ENCODE peak calls at places on chromosomes 1 and 21, in nine cellular contexts. C is T1000; I is NCI-H146; G is colonic mucosa; P is AML-193; T is cerebellar nuclear complex; E is progenitor cell of endocrine pancreas; O is naive thymus-derived CD4-positive, alpha-beta T cell; Q is NAMALWA. M is an unnamed sample.

GRCh38 chr21:43025636-43026180 is 49.9 kb downstream of the CBS start:
- DNase-seq in P (no peak), I (no peak), O (no peak), C (no peak), G (no peak), Q (no peak), T (no peak), E (no peak), M (no peak)

GRCh38 chr21:45508607-45509565 is 33.4 kb downstream of the SLC19A1 start:
- DNase-seq in G (no peak), T (no peak), P (no peak), O (no peak), I (no peak), Q (no peak), C (no peak), E (no peak), M (no peak)

GRCh38 chr1:14570514-14570913 is 28.0 kb upstream of the KAZN start:
- DNase-seq in P (no peak), Q (no peak), O (no peak), G (no peak), C (no peak), E (no peak), I (no peak), T (no peak), M (no peak)

GRCh38 chr1:220887868-220888664 is 8.8 kb downstream of the HLX start:
- DNase-seq in G (no peak), C (no peak), I (no peak), E (no peak), T (no peak), Q (no peak), O (no peak), P (no peak), M (no peak)

GRCh38 chr1:241229216-241229615 is 127.8 kb downstream of the RGS7 start:
- DNase-seq in G (peak), T (no peak), Q (no peak), I (no peak), C (no peak), O (no peak), E (no peak), P (no peak), M (no peak)

GRCh38 chr21:29322570-29322957 is 23.8 kb downstream of the BACH1 start:
- DNase-seq in I (no peak), E (no peak), C (no peak), Q (no peak), P (no peak), O (no peak), T (no peak), G (no peak), M (no peak)

GRCh38 chr1:94522304-94522703 is 19.3 kb downstream of the F3 start:
- DNase-seq in P (peak), Q (peak), I (peak), O (no peak), C (no peak), E (no peak), T (no peak), G (peak), M (no peak)

GRCh38 chr1:115840615-115841460 is at the start of gene NHLH2:
- DNase-seq in P (no peak), I (no peak), G (no peak), T (no peak), O (no peak), E (no peak), C (no peak), Q (no peak), M (no peak)

GRCh38 chr1:13754003-13754402 is 54.0 kb downstream of the PRDM2 start:
- DNase-seq in P (no peak), E (no peak), G (no peak), C (no peak), T (no peak), O (no peak), I (no peak), Q (peak), M (peak)

GRCh38 chr1:7580923-7581753 is 190.0 kb upstream of the VAMP3 start:
- DNase-seq in E (no peak), G (no peak), O (no peak), T (no peak), C (no peak), Q (no peak), I (no peak), P (no peak), M (no peak)

GRCh38 chr1:31811605-31812004 is 4.2 kb downstream of the SPOCD1 start:
- DNase-seq in I (peak), P (no peak), C (peak), E (no peak), Q (no peak), G (no peak), O (no peak), T (no peak), M (no peak)

GRCh38 chr1:17886838-17887441 is 131.8 kb downstream of the ACTL8 start:
- DNase-seq in Q (no peak), P (no peak), T (no peak), G (no peak), E (no peak), I (no peak), C (no peak), O (no peak), M (no peak)

GRCh38 chr1:87644033-87644432 is 315.4 kb downstream of the LMO4 start:
- DNase-seq in E (no peak), Q (no peak), O (no peak), T (no peak), C (no peak), G (no peak), P (no peak), I (no peak), M (no peak)

GRCh38 chr21:35163381-35163780 is 114.3 kb upstream of the RUNX1 start:
- DNase-seq in Q (no peak), P (no peak), C (no peak), O (no peak), I (no peak), E (no peak), T (no peak), G (no peak), M (no peak)